ENCODE peak calls at places on chromosomes 6 and 20, in ten cellular contexts. T is PC-3, W is hepatocyte, K is GM23338, X is GM23248, Z is MM.1S, S is HCT116, D is SK-N-SH, M is OCI-LY7, H is Karpas-422. L is an unnamed sample.

GRCh38 chr6:80094017-80094416 is 12.5 kb upstream of the BCKDHB start:
- DNase-seq in H (peak; percentile 71), Z (peak; percentile 36), S (peak; percentile 6), W (peak; percentile 28), D (peak; percentile 52), X (peak; percentile 57), K (peak; percentile 41), T (peak; percentile 49), M (peak; percentile 45), L (no peak)

GRCh38 chr6:170510631-170511030 is 42.5 kb downstream of the PSMB1 start:
- DNase-seq in M (no peak), T (no peak), X (no peak), D (no peak), H (no peak), K (no peak), S (no peak), W (no peak), Z (no peak), L (no peak)

GRCh38 chr6:34243901-34244884 is 4.6 kb downstream of the SMIM29 start:
- DNase-seq in K (peak; percentile 71), S (peak; percentile 92), W (peak; percentile 89), D (peak; percentile 53), M (peak; percentile 42), T (peak; percentile 97), Z (no peak), X (peak; percentile 99), H (no peak), L (peak; percentile 93)

GRCh38 chr6:82144007-82144851 is 103.3 kb downstream of the IBTK start:
- DNase-seq in T (peak; percentile 89), D (peak; percentile 66), X (peak; percentile 99), M (no peak), H (no peak), Z (peak; percentile 40), K (no peak), S (peak; percentile 75), W (peak; percentile 81), L (peak; percentile 17)

GRCh38 chr20:48880936-48881657 is 40.4 kb upstream of the ARFGEF2 start:
- DNase-seq in M (no peak), S (no peak), W (no peak), H (no peak), K (no peak), T (no peak), D (no peak), Z (no peak), X (no peak), L (no peak)

GRCh38 chr20:33991498-33991897 is 2.2 kb upstream of the RALY start:
- DNase-seq in M (peak; percentile 22), H (no peak), K (no peak), S (no peak), W (no peak), Z (no peak), T (no peak), X (no peak), D (no peak), L (no peak)

GRCh38 chr6:158042245-158042798 is 60.7 kb downstream of the SYNJ2 start:
- DNase-seq in W (peak; percentile 84), T (peak; percentile 72), K (no peak), Z (no peak), D (peak; percentile 89), H (no peak), X (peak; percentile 90), M (no peak), S (peak; percentile 69), L (peak; percentile 71)

GRCh38 chr20:2658414-2659354 is 5.3 kb downstream of the IDH3B start:
- DNase-seq in D (no peak), Z (no peak), S (no peak), X (no peak), W (no peak), K (peak; percentile 47), M (no peak), T (peak; percentile 36), H (peak; percentile 75), L (no peak)

GRCh38 chr20:45935416-45936046 is 1.0 kb downstream of the PCIF1 start:
- DNase-seq in X (peak; percentile 76), H (no peak), D (peak; percentile 23), K (no peak), T (no peak), Z (no peak), W (no peak), M (no peak), S (no peak), L (no peak)

GRCh38 chr6:111113731-111114438 is 26.6 kb downstream of the SLC16A10 start:
- DNase-seq in S (no peak), K (peak; percentile 52), M (no peak), Z (peak; percentile 33), D (peak; percentile 47), H (no peak), T (no peak), X (peak; percentile 58), W (peak; percentile 52), L (no peak)

GRCh38 chr20:39291301-39291700 is 329.2 kb downstream of the DHX35 start:
- DNase-seq in M (no peak), X (peak; percentile 46), Z (no peak), H (no peak), W (no peak), T (peak; percentile 14), K (no peak), S (no peak), D (no peak), L (no peak)

GRCh38 chr6:154039231-154039842 is at the start of gene OPRM1:
- DNase-seq in D (peak; percentile 68), T (no peak), Z (no peak), S (no peak), M (no peak), K (peak; percentile 93), W (peak; percentile 77), H (no peak), X (peak; percentile 47), L (no peak)

GRCh38 chr20:38260025-38260377 is 534 bp downstream of the KIAA1755 start:
- DNase-seq in T (no peak), M (no peak), K (peak; percentile 8), Z (no peak), H (no peak), X (peak; percentile 50), W (no peak), D (peak; percentile 42), S (no peak), L (peak; percentile 21)

GRCh38 chr6:34536251-34536958 is 19.7 kb downstream of the SPDEF start:
- DNase-seq in T (peak; percentile 74), D (no peak), X (no peak), M (no peak), S (no peak), H (no peak), Z (no peak), K (no peak), W (no peak), L (peak; percentile 61)

GRCh38 chr6:2810092-2810671 is 31.5 kb downstream of the SERPINB1 start:
- DNase-seq in K (no peak), Z (no peak), W (peak; percentile 62), S (peak; percentile 96), X (peak; percentile 24), H (no peak), D (no peak), M (no peak), T (peak; percentile 98), L (peak; percentile 99)

GRCh38 chr20:50691585-50692552 is 527 bp upstream of the RIPOR3 start:
- DNase-seq in W (peak; percentile 57), S (no peak), K (peak; percentile 67), Z (no peak), D (peak; percentile 76), T (no peak), H (no peak), X (peak; percentile 80), M (no peak), L (no peak)

GRCh38 chr20:50690562-50690978 is 772 bp downstream of the RIPOR3 start:
- DNase-seq in D (no peak), Z (no peak), T (no peak), X (no peak), M (no peak), K (peak; percentile 62), W (no peak), S (no peak), H (no peak), L (peak; percentile 28)

GRCh38 chr20:50688256-50688655 is 3.1 kb downstream of the RIPOR3 start:
- DNase-seq in D (no peak), K (no peak), H (no peak), S (no peak), W (no peak), X (no peak), Z (no peak), T (no peak), M (no peak), L (no peak)

GRCh38 chr20:50690979-50691584 is at the start of gene RIPOR3:
- DNase-seq in X (peak; percentile 60), W (peak; percentile 19), T (no peak), K (peak; percentile 64), Z (no peak), M (no peak), S (no peak), H (no peak), D (peak; percentile 67), L (peak; percentile 4)

GRCh38 chr20:50689864-50690263 is 1.5 kb downstream of the RIPOR3 start:
- DNase-seq in Z (no peak), M (no peak), W (no peak), T (no peak), D (peak; percentile 82), H (no peak), K (no peak), S (no peak), X (peak; percentile 61), L (peak; percentile 61)
- H2AFZ ChIP-seq in Z (no peak overlapping the region), M (no peak overlapping the region), W (no peak overlapping the region), T (no peak overlapping the region), D (no peak overlapping the region), H (no peak overlapping the region), K (no peak overlapping the region), S (no peak overlapping the region), X (no peak overlapping the region), L (no peak overlapping the region)

GRCh38 chr6:52375780-52376556 is 14.0 kb downstream of the PAQR8 start:
- DNase-seq in D (no peak), Z (no peak), T (no peak), M (no peak), S (no peak), W (no peak), K (no peak), H (no peak), X (no peak), L (no peak)
- H3K9me2 ChIP-seq in D (no peaks in the 10 kb centered on the region), Z (no peaks in the 10 kb centered on the region), T (no peaks in the 10 kb centered on the region), M (no peaks in the 10 kb centered on the region), S (no peaks in the 10 kb centered on the region), W (no peaks in the 10 kb centered on the region), K (no peaks in the 10 kb centered on the region), H (no peaks in the 10 kb centered on the region), X (no peaks in the 10 kb centered on the region), L (no peaks in the 10 kb centered on the region)

GRCh38 chr20:380763-381580 is 412 bp downstream of the TRIB3 start:
- DNase-seq in D (peak; percentile 87), W (peak; percentile 88), H (peak; percentile 96), M (peak; percentile 91), S (peak; percentile 76), T (peak; percentile 76), Z (peak; percentile 69), X (peak; percentile 79), K (peak; percentile 89), L (peak; percentile 89)
- H2AFZ ChIP-seq in D (peak overlapping the region; percentile 86), W (peak overlapping the region; percentile 40), H (peak overlapping the region; percentile 54), M (peak overlapping the region; percentile 27), S (no peak overlapping the region), T (peak overlapping the region; percentile 82), Z (peak overlapping the region; percentile 89), X (peak overlapping the region; percentile 92), K (peak overlapping the region; percentile 90), L (no peak overlapping the region)

DNA sequence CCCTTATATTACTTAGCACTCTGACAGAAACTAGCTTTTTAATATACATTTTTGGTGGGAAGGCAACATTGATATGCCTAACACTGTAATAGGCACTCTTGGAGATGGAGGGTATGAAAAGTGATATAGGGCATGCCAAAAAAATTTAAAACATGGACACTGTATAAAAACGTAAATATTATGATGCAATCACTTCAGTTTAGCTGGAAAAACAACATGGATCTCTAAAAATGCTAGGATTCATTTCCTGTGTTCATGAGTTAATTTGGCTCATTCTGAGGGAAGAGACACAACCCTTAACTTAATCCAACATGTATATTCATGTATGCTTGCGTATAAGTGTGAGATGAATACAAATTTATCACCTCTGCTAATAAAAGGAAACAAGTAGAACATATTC is 157.3 kb upstream of the TFAP2D start:
- DNase-seq in Z (no peak), W (no peak), H (no peak), K (no peak), S (no peak), T (no peak), X (no peak), D (no peak), M (no peak), L (no peak)
- H3K9me2 ChIP-seq in Z (no peaks in the 10 kb centered on the region), W (no peaks in the 10 kb centered on the region), H (no peaks in the 10 kb centered on the region), K (no peaks in the 10 kb centered on the region), S (no peaks in the 10 kb centered on the region), T (no peaks in the 10 kb centered on the region), X (no peaks in the 10 kb centered on the region), D (no peaks in the 10 kb centered on the region), M (no peaks in the 10 kb centered on the region), L (no peaks in the 10 kb centered on the region)

L was measured in PC-9.